ENCODE peak calls at places on chromosomes 4 and X, in five cellular contexts. F is heart left ventricle; B is activated CD4-positive, alpha-beta T cell treated with anti-CD3 and anti-CD28 coated beads, Interleukin-2, amount 10 ng/mL, durations not matched to agents 7 days and 5 days; V is thoracic aorta; G is endothelial cell. O is an unnamed sample.

GRCh38 chrX:10395179-10395578 is 225.2 kb downstream of the MID1 start:
- DNase-seq in G (no peak), F (no peak), V (no peak), B (no peak), O (no peak)

GRCh38 chrX:108270739-108271396 is 167.4 kb downstream of the COL4A6 start:
- DNase-seq in B (no peak), G (no peak), V (no peak), F (no peak), O (no peak)

GRCh38 chr4:780730-781492 is 45.0 kb downstream of the CPLX1 start:
- DNase-seq in G (no peak), F (no peak), V (no peak), B (no peak), O (peak; percentile 95)

GRCh38 chrX:150200820-150201287 is 162.3 kb upstream of the MAMLD1 start:
- DNase-seq in B (peak; percentile 15), F (no peak), G (no peak), V (peak; percentile 13), O (no peak)

GRCh38 chr4:176818531-176818930 is 25.8 kb upstream of the VEGFC start:
- DNase-seq in F (no peak), V (no peak), B (no peak), G (no peak), O (no peak)

GRCh38 chr4:119099227-119099910 is 36.3 kb upstream of the MYOZ2 start:
- DNase-seq in B (no peak), G (no peak), F (no peak), V (no peak), O (no peak)

GRCh38 chr4:169102011-169102410 is 92.0 kb upstream of the CBR4 start:
- DNase-seq in B (no peak), F (no peak), V (no peak), G (no peak), O (no peak)

GRCh38 chr4:118280501-118281218 is 72.1 kb downstream of the PRSS12 start:
- DNase-seq in V (no peak), G (peak; percentile 53), F (peak; percentile 28), B (peak; percentile 58), O (no peak)

GRCh38 chrX:39682778-39683177 is 415.0 kb downstream of the BCOR start:
- DNase-seq in B (no peak), V (no peak), G (no peak), F (no peak), O (no peak)

GRCh38 chrX:39613997-39614679 is 483.6 kb downstream of the BCOR start:
- DNase-seq in G (no peak), F (no peak), V (no peak), B (peak; percentile 17), O (no peak)

GRCh38 chrX:50726296-50726695 is 87.7 kb downstream of the SHROOM4 start:
- DNase-seq in F (no peak), B (no peak), V (no peak), G (no peak), O (no peak)

GRCh38 chr4:62159876-62160275 is 959.8 kb downstream of the ADGRL3 start:
- DNase-seq in B (no peak), G (no peak), F (no peak), V (no peak), O (no peak)

GRCh38 chr4:6109842-6110560 is 90.3 kb downstream of the JAKMIP1 start:
- DNase-seq in B (no peak), F (no peak), G (no peak), V (no peak), O (no peak)

GRCh38 chr4:114659386-114660008 is 60.9 kb downstream of the UGT8 start:
- DNase-seq in V (no peak), F (peak; percentile 27), G (peak; percentile 64), B (peak; percentile 38), O (no peak)

GRCh38 chr4:168710353-168710946 is 213.6 kb downstream of the PALLD start:
- DNase-seq in V (no peak), F (peak; percentile 43), B (peak; percentile 22), G (no peak), O (no peak)

GRCh38 chr4:143375326-143376073 is 38.8 kb downstream of the GAB1 start:
- DNase-seq in B (peak; percentile 13), V (no peak), G (peak; percentile 26), F (peak; percentile 37), O (no peak)

GRCh38 chrX:118603981-118604380 is 108.4 kb downstream of the DOCK11 start:
- DNase-seq in F (peak; percentile 22), B (peak; percentile 12), G (peak; percentile 38), V (no peak), O (no peak)

GRCh38 chr4:164779811-164780216 is 25.9 kb downstream of the SMIM31 start:
- DNase-seq in F (no peak), G (peak; percentile 58), B (peak; percentile 37), V (no peak), O (no peak)

GRCh38 chrX:71118032-71118984 is at the start of gene MED12:
- DNase-seq in G (peak; percentile 72), V (peak; percentile 7), F (peak; percentile 89), B (peak; percentile 79), O (no peak)

O was measured in vagina.